ENCODE peak calls at places on chromosomes 12 and 14, in four cellular contexts. H, Q, B and M are unnamed samples.

GRCh38 chr12:94597268-94597667 is 53.1 kb downstream of the TMCC3 start:
- DNase-seq in H (no peak), B (no peak), Q (no peak), M (no peak)

GRCh38 chr14:23308721-23309445 is 2.2 kb downstream of the BCL2L2 start:
- DNase-seq in Q (no peak), B (no peak), H (no peak), M (no peak)

GRCh38 chr12:6667559-6668210 is 4.8 kb upstream of the ING4 start:
- DNase-seq in Q (no peak), H (no peak), B (no peak), M (no peak)

GRCh38 chr14:49975799-49976198 is 82.9 kb downstream of the ARF6 start:
- DNase-seq in B (no peak), H (no peak), Q (no peak), M (no peak)

GRCh38 chr14:104677506-104678332 is 11.7 kb upstream of the INF2 start:
- DNase-seq in H (peak; percentile 84), B (no peak), Q (no peak), M (peak; percentile 74)

GRCh38 chr12:46266382-46266791 is 2.5 kb downstream of the SLC38A1 start:
- DNase-seq in H (peak; percentile 67), Q (no peak), B (no peak), M (peak; percentile 33)

GRCh38 chr14:103730490-103731035 is 15.0 kb downstream of the ZFYVE21 start:
- DNase-seq in Q (no peak), B (no peak), H (peak; percentile 79), M (no peak)

GRCh38 chr12:105257321-105257728 is 21.4 kb upstream of the APPL2 start:
- DNase-seq in Q (no peak), H (no peak), B (no peak), M (no peak)

GRCh38 chr14:88005050-88005481 is at the start of gene GPR65:
- DNase-seq in H (no peak), Q (peak; percentile 69), B (no peak), M (no peak)

GRCh38 chr14:32679927-32680612 is 258.6 kb upstream of the NPAS3 start:
- DNase-seq in H (no peak), Q (no peak), B (no peak), M (no peak)

GRCh38 chr12:113416091-113416754 is 6.0 kb upstream of the SDSL start:
- DNase-seq in B (no peak), H (peak; percentile 76), Q (no peak), M (no peak)

GRCh38 chr14:77181603-77182437 is at the start of gene TMEM63C:
- DNase-seq in B (peak; percentile 29), H (peak; percentile 5), Q (peak; percentile 21), M (peak; percentile 90)

GRCh38 chr12:124514996-124515932 is 52.1 kb downstream of the NCOR2 start:
- DNase-seq in B (no peak), Q (no peak), H (no peak), M (no peak)

GRCh38 chr14:99041820-99042174 is 230.2 kb downstream of the BCL11B start:
- DNase-seq in Q (no peak), B (no peak), H (no peak), M (no peak)

GRCh38 chr14:92897922-92898599 is 24.9 kb upstream of the CHGA start:
- DNase-seq in B (no peak), Q (no peak), H (no peak), M (no peak)

GRCh38 chr12:69405466-69405865 is 45.9 kb downstream of the YEATS4 start:
- DNase-seq in H (no peak), Q (no peak), B (peak; percentile 47), M (no peak)

GRCh38 chr14:68444449-68445168 is 348.3 kb downstream of the ZFP36L1 start:
- DNase-seq in H (no peak), B (peak; percentile 20), Q (no peak), M (no peak)

GRCh38 chr12:5499566-5500325 is 67.8 kb downstream of the NTF3 start:
- DNase-seq in Q (no peak), B (no peak), H (no peak), M (no peak)

DNA sequence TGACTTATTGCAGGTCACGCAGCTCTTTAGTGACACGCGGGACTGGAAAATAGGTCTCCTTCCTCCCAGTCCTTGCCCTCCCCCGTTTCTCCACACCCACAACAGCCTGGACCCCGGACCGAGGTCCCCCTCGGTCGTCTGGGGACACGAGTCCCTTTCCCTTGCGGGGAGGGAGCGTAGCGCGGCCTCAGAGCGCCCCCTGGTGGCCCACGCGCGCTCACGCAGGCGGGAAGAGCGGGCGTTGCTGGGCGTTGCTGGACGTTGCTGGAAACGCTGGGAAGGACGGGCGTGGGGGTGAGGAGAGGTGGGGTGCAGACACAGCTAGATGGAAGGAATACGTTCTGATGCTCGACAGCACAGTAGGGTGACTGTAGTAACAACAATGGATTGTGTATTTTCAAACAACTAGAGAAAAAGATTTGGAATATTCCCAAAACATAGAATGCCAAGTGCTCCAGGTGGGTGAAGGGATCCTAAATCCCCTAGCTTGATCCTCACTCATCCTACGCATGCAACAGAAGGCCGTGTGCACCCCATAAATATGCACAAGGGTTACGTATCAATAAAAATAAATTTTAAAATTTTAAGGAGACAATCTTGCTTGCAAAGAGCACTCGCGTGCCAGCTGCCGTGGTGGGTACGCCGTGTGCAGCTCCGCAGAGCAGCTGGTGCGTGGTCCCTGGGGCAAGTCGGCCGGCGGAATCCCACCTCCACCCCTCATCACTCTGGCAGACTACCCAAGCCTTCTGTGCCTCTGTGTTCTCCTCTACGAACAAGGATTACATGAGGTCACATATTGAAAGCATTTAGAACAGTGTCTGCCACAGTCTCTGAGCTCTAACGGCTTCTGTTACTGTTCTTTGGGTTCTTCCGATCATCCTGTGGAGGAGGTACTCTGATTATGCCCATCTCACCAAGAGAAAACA is 87.4 kb downstream of the B4GALNT3 start:
- DNase-seq in H (peak; percentile 80), B (peak; percentile 33), Q (no peak), M (peak; percentile 93)
- TF ChIP-seq FOXK2 in H (no peak), B (no peak), Q (no peak), M (no peak)

DNA sequence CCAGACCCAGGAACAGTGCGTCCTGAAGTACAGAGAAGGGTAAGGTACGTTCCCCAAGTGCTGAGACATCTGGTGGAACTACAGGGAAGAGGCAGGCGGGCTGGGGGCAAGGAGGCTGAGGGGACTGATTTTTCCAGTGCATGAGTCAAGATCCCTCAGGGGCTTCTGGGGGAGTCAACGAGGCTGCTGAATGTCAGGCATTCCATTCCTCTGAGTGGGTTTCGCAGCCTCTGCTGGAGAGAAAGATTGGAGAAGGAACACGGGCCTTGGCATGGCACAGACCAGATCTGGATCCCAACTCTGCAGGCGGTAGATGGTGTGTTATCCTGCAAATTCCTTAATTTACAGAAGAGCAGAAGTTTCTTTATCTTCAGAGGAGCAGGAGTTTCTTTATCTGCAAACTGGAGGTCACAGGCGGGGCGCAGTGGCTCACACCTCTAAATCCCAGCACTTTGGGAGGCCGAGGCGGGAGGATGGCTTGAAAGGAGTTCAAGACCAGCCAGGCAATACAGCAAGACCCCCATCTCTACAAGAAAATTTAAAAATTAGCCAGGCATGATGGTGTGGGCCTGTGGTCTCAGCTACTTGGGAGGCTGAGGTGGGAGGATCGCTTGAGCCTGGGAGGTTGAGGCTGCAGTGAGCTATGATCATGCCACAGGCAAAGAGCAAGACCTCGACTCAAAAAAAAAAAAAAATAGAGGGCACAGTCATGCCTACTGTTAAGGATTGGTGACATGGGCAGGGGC is 132.6 kb upstream of the MAP1LC3B2 start:
- DNase-seq in B (no peak), Q (no peak), H (peak; percentile 65), M (peak; percentile 32)
- TF ChIP-seq BHLHE40 in B (no peak), Q (no peak), H (no peak), M (no peak)

GRCh38 chr14:81625343-81625742 is 91.7 kb upstream of the SEL1L start:
- DNase-seq in Q (no peak), B (peak; percentile 28), H (peak; percentile 12), M (peak; percentile 19)
- TF ChIP-seq FOXM1 in Q (no peak), B (no peak), H (no peak), M (no peak)

GRCh38 chr12:9699898-9700605 is 30.5 kb downstream of the CLEC2D start:
- DNase-seq in B (no peak), Q (no peak), H (no peak), M (no peak)

GRCh38 chr12:9699269-9699897 is 29.9 kb downstream of the CLEC2D start:
- DNase-seq in B (no peak), H (no peak), Q (no peak), M (no peak)

GRCh38 chr12:9700606-9700956 is 31.1 kb downstream of the CLEC2D start:
- DNase-seq in Q (no peak), B (no peak), H (no peak), M (no peak)

GRCh38 chr12:9702239-9702638 is 30.7 kb downstream of the CLECL1 start:
- DNase-seq in B (no peak), Q (no peak), H (no peak), M (no peak)

DNA sequence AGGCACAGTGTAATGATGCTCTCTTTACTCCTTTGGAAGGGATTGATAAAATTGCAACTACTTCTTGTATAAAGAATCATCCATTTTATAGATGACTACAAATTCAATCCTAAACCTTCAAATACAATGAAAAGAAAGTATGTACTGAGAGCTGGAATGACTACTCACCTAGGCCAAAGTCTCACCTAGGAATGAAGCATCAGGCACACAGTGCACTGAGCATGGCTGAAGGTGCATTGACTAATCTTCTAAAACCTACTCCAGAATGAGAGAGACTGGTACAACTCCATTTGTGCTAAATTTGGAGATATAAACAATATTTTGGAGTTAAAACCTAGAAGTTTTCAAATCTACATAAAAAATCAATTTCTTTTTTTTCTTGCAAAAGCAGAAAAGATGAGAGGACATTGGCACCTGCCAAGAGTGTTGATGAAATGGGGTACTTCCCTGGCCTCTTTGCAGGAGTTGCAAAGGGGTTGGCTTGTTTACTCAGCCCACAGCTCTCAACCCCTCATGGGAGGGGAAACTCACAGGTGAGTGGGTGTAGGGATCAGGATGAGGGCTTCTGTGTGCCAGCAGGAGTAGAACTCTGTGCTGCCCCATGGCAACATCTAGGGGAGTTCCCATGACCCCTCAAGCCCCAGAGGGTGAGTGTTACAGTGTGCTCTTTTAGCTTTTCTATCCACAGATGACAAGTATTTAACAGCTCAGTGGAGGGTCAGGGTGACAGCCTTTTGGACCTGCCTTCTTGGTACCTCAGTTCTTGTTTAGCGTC is 31.3 kb downstream of the CLECL1 start:
- DNase-seq in H (no peak), B (no peak), Q (no peak), M (no peak)
- TF ChIP-seq FOXK2 in H (no peak), B (no peak), Q (no peak), M (no peak)

DNA sequence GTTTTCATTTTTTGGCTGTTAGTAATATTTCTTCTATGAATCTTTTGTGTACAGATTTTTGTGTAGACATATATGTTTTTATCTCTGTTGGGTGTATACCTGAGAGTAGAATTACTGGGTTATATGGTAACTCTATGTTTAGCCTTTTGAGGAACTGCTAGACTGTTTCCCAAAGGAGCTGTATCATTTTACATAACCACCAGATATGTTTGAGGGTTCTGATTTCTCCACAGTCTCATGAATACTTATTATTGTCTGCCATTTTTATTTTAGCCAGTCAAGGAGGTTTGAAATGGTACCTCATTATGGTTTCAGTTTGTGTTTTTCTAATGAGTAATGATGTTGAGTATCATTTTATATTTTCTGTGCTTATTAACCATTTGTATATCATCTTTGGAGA is 1.9 kb downstream of the PCNX4 start:
- DNase-seq in H (no peak), B (no peak), Q (no peak), M (no peak)
- TF ChIP-seq BHLHE40 in H (no peak), B (no peak), Q (no peak), M (no peak)

DNA sequence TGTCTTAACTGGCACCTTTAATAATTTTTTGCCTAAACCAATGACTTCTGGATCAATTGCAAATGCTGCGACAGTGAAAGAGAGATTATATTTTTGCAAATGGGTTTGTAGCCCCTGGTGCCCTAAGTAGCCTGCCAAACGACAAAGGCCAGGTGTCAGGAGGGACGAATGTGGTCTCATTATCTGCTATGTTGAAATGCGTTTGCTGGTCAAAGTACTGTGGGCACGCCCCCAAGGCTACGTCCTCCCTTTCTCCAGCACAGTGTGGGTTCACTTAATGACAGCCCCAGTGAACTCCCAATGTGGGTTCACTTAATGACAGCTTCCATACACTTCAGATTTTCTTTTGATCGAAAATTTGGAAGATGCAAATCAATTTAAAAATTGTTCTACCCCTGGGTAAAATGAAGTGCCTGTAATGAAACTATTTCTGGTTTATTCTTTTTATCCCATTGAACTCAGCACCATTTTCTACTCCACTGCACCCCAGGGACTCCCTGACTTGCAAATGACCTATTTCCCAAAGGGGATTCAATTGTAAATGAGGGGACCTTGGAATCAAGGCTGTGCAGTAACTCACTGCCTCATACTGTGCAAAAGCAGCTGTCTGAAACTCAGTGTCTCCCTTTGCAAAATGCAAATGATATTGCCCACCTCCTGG is 1.4 kb downstream of the SERPINA11 start:
- DNase-seq in Q (no peak), H (no peak), B (peak; percentile 85), M (no peak)
- TF ChIP-seq FOXM1 in Q (no peak), H (no peak), B (no peak), M (no peak)